ENCODE peak calls at places on chromosomes 11 and 22, in five cellular contexts. M is BE2C, Y is heart left ventricle, O is astrocyte of the cerebellum, A is GM20000. D is an unnamed sample.

GRCh38 chr11:66629356-66629755 is 9.1 kb upstream of the RBM4 start:
- DNase-seq in O (no peak), Y (no peak), M (no peak), A (no peak), D (no peak)

GRCh38 chr11:122333476-122333875 is 217.5 kb upstream of the BLID start:
- DNase-seq in Y (no peak), M (no peak), O (no peak), A (no peak), D (no peak)

GRCh38 chr11:59265735-59266134 is 53.0 kb upstream of the MPEG1 start:
- DNase-seq in M (no peak), O (no peak), A (no peak), Y (no peak), D (peak)

GRCh38 chr11:108340958-108341357 is 118.1 kb downstream of the ATM start:
- DNase-seq in O (no peak), M (no peak), Y (no peak), A (no peak), D (no peak)

GRCh38 chr11:115325523-115325922 is 178.7 kb downstream of the CADM1 start:
- DNase-seq in Y (no peak), M (no peak), O (no peak), A (no peak), D (no peak)

GRCh38 chr22:18044548-18045271 is 20.3 kb upstream of the MICAL3 start:
- DNase-seq in M (no peak), A (no peak), O (no peak), Y (peak), D (no peak)

GRCh38 chr11:67357831-67358555 is 4.6 kb upstream of the POLD4 start:
- DNase-seq in A (no peak), Y (no peak), O (no peak), M (no peak), D (no peak)

GRCh38 chr11:114058871-114059277 is 637 bp upstream of the ZBTB16 start:
- DNase-seq in O (no peak), A (no peak), M (no peak), Y (peak), D (no peak)

GRCh38 chr11:17371614-17372013 is 16.8 kb downstream of the KCNJ11 start:
- DNase-seq in A (no peak), O (no peak), Y (no peak), M (no peak), D (no peak)

GRCh38 chr11:31106326-31106725 is 263.2 kb downstream of the DCDC1 start:
- DNase-seq in M (no peak), O (no peak), Y (no peak), A (no peak), D (no peak)

GRCh38 chr11:118622376-118623290 is 15.2 kb downstream of the PHLDB1 start:
- DNase-seq in A (no peak), M (peak), O (peak), Y (peak), D (no peak)

GRCh38 chr11:92330114-92330513 is 105.5 kb downstream of the FAT3 start:
- DNase-seq in O (no peak), A (no peak), M (no peak), Y (no peak), D (no peak)

GRCh38 chr11:47179655-47179991 is 2.9 kb upstream of the ARFGAP2 start:
- DNase-seq in O (no peak), A (peak), M (peak), Y (peak), D (no peak)

GRCh38 chr11:2896047-2896446 is 10.5 kb upstream of the CDKN1C start:
- DNase-seq in A (no peak), M (no peak), O (no peak), Y (no peak), D (no peak)

GRCh38 chr11:46920709-46921108 is 2.4 kb upstream of the LRP4 start:
- DNase-seq in A (no peak), O (peak), M (no peak), Y (peak), D (no peak)

GRCh38 chr22:41940853-41941765 is 5.8 kb downstream of the CENPM start:
- DNase-seq in M (peak), O (peak), Y (peak), A (peak), D (peak)

GRCh38 chr11:12167098-12167999 is 57.0 kb downstream of the MICAL2 start:
- DNase-seq in O (no peak), Y (peak), A (no peak), M (no peak), D (no peak)

GRCh38 chr22:44085743-44086741 is 61.9 kb downstream of the PARVB start:
- DNase-seq in Y (peak), O (peak), M (peak), A (peak), D (no peak)

GRCh38 chr22:39170825-39171622 is 18.5 kb upstream of the CBX7 start:
- DNase-seq in A (peak), O (no peak), Y (peak), M (peak), D (peak)

GRCh38 chr11:120807414-120808150 is 216.3 kb upstream of the TBCEL start:
- DNase-seq in M (no peak), O (peak), A (no peak), Y (no peak), D (no peak)

GRCh38 chr11:72373163-72373562 is 61.2 kb downstream of the CLPB start:
- DNase-seq in Y (no peak), O (no peak), M (no peak), A (no peak), D (peak)

GRCh38 chr11:12691473-12691872 is 17.3 kb downstream of the TEAD1 start:
- DNase-seq in Y (no peak), O (no peak), A (no peak), M (no peak), D (no peak)

GRCh38 chr11:29231991-29232390 is 784.8 kb downstream of the KCNA4 start:
- DNase-seq in M (no peak), A (no peak), O (peak), Y (no peak), D (no peak)

GRCh38 chr11:1834791-1835670 is at the start of gene SYT8:
- DNase-seq in O (no peak), Y (peak), M (no peak), A (no peak), D (no peak)

GRCh38 chr11:44709281-44709562 is 17.5 kb upstream of the TSPAN18 start:
- DNase-seq in A (no peak), Y (no peak), O (no peak), M (no peak), D (no peak)

GRCh38 chr11:14967581-14968214 is 4.5 kb downstream of the CALCA start:
- DNase-seq in Y (no peak), A (no peak), O (no peak), M (no peak), D (no peak)

GRCh38 chr11:92048415-92048814 is 176.2 kb upstream of the FAT3 start:
- DNase-seq in M (peak), Y (no peak), O (no peak), A (no peak), D (no peak)

GRCh38 chr22:36853407-36854099 is 7.3 kb upstream of the NCF4 start:
- DNase-seq in A (peak), O (no peak), Y (peak), M (peak), D (no peak)

GRCh38 chr22:46537946-46538815 is 761 bp upstream of the CELSR1 start:
- DNase-seq in Y (no peak), M (peak), O (no peak), A (peak), D (no peak)

GRCh38 chr22:40728731-40729189 is 49.5 kb downstream of the MCHR1 start:
- DNase-seq in O (no peak), A (no peak), M (no peak), Y (no peak), D (no peak)

GRCh38 chr11:64644348-64645242 is 53.6 kb downstream of the SLC22A12 start:
- DNase-seq in O (no peak), M (peak), Y (no peak), A (peak), D (no peak)
- TF ChIP-seq CTCF in O (no peak), M (peak), Y (no peak), A (no peak), D (no peak)

DNA sequence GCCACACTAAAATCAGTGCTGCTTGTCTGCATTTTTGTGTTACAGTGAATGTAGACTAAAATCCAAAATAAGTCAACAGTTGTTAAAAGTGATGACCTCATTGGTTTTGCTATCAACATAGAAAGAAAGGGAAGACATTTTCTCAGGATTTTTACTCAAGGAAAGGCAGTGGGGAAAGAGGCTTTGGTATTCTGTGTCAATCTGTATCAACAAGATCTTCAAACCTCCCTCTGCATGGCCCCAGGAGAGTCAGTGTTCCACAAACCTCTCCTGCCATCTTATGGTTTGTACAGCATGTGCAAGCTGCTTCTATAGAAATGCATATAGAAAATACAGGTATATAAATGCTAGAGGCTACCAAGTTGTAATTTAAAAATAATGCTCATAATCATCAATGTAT is 13.8 kb upstream of the OR51M1 start:
- DNase-seq in M (no peak), A (peak), Y (no peak), O (peak), D (no peak)
- TF ChIP-seq CTCF in M (no peak), A (peak), Y (no peak), O (peak), D (peak)

DNA sequence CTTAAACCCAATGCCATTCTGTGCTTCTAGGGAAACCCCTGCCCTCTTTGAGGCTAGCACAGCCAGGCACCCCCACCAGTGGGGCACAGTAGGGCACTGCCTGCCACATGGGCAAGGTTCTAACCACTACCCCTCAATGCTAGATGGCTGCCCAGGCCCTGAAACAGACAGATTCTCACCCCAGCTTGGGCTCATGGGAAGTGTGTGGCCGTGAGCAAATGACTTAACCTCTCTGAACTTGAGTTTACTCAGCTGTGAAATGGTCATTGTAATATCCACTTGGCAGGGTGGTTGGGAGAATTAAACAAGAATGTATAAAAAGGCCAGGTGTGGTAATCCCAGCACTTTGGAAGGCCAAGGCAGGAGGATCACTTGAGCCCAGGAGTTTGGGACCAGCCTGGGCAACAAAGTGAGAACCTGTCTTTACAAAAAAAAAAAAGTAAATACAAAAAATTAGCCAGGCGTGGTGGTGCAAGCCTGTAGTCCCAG is 22.4 kb downstream of the C22orf23 start:
- DNase-seq in O (no peak), Y (no peak), M (no peak), A (no peak), D (no peak)
- TF ChIP-seq CTCF in O (no peak), Y (no peak), M (no peak), A (no peak), D (peak)

GRCh38 chr11:130217133-130217631 is 57.6 kb downstream of the ST14 start:
- DNase-seq in Y (no peak), M (no peak), A (no peak), O (no peak), D (no peak)

GRCh38 chr11:130214861-130215530 is 55.4 kb downstream of the ST14 start:
- DNase-seq in Y (no peak), M (no peak), O (no peak), A (no peak), D (peak)

GRCh38 chr11:130216221-130216550 is 56.6 kb downstream of the ST14 start:
- DNase-seq in Y (no peak), A (no peak), M (no peak), O (no peak), D (peak)

GRCh38 chr11:130216591-130217132 is 57.1 kb downstream of the ST14 start:
- DNase-seq in O (no peak), Y (no peak), M (no peak), A (no peak), D (peak)

DNA sequence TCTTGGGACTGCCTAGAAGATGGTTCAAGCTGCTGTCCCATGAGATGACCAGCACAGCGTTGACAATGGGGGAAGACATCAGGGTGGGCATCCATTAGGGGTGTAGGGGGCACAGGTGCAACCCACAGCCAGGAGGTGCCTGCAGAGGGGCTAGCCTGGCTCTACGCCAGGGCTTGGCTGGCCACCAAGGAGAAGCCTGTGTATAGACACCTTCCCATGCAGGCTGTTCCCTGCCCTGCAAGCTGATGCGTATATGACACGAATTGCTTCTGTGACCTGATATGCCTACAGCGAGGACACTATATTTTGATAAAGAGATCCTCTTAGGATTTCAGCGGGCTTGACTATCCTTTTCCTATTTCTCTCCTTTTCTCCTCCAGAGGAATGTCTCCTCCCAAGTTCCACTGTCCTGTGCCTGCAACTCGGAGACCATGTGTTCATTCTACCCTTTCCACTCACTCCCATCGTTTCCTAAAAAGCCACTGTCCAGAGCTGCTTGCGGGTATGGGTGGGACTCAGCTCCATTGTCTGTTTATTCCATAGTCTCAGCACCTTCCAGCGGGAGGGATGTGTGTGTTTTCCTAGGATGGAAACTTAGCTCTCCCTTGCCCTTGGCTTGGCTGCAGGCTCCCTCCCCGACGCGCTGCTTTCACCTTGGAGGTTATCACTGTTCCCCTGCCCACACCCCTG is 56.1 kb downstream of the ST14 start:
- DNase-seq in A (no peak), Y (no peak), O (no peak), M (no peak), D (peak)
- TF ChIP-seq CTCF in A (no peak), Y (no peak), O (no peak), M (no peak), D (no peak)

DNA sequence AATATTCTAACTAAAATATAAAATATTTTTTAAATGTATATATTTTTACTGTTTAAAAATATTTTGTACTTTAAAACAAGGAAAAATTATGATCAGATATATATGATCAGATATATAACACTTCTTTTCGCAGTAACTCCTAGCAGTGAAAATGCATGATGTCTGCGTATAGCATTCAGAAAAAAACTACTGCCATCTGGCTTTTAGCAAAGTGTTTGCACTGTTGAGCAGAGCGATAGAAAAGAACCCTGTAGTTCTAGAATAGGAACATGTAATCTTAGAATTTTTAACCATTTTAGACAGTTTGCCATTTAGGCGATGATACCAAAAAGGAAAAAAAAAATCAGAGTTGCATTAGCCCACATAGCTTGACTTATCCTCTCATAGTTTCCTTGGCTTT is 370.4 kb upstream of the ANO3 start:
- DNase-seq in A (no peak), Y (no peak), M (no peak), O (no peak), D (no peak)
- TF ChIP-seq CTCF in A (no peak), Y (peak), M (peak), O (no peak), D (peak)

GRCh38 chr11:112780351-112781043 is 180.7 kb upstream of the NCAM1 start:
- DNase-seq in M (peak), A (no peak), Y (peak), O (peak), D (no peak)
- TF ChIP-seq CTCF in M (no peak), A (no peak), Y (no peak), O (peak), D (no peak)

GRCh38 chr11:6300325-6300724 is 20.0 kb downstream of the CAVIN3 start:
- DNase-seq in Y (no peak), O (no peak), A (no peak), M (no peak), D (no peak)

GRCh38 chr11:6303657-6304056 is 16.6 kb downstream of the CAVIN3 start:
- DNase-seq in A (no peak), Y (no peak), O (no peak), M (no peak), D (no peak)

GRCh38 chr11:6301096-6301495 is 19.2 kb downstream of the CAVIN3 start:
- DNase-seq in M (no peak), A (no peak), Y (no peak), O (no peak), D (no peak)

GRCh38 chr11:6297831-6298230 is 22.5 kb downstream of the CAVIN3 start:
- DNase-seq in M (no peak), O (no peak), Y (no peak), A (no peak), D (no peak)

DNA sequence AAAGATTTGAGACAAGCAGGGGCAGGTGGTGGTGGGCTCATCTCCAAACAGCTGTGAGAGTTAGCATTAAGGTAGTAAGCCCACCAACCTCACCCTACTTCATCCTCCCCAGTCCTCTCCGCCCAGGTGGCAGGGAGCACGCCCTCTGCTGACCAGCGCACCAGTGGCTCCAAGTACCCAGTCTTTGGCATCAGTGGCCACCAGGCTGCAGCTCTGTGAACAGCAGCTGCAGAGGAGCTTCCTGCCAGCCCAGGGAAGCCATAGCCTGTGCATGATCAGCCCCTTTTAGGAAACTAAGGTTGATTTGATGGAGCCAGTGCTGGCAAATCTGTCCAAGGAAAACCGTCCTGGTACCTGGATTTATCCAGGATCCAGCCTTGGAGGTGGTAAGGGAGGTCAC is 21.7 kb downstream of the CAVIN3 start:
- DNase-seq in M (peak), A (no peak), Y (peak), O (no peak), D (no peak)
- TF ChIP-seq CTCF in M (peak), A (peak), Y (peak), O (peak), D (peak)